ENCODE peak calls at places on chromosomes 1 and 21, in four cellular contexts. M is COR-L47, E is kidney glomerular epithelial cell, L is NCI-H2029. Q is an unnamed sample.
A peak's percentile ranks its signal among the peaks of the same experiment; 100 is the strongest.

GRCh38 chr1:246795906-246796694 is 71.9 kb downstream of the SCCPDH start:
- DNase-seq in M (no peak), L (peak; percentile 45), E (no peak), Q (no peak)

GRCh38 chr21:45532826-45533730 is 9.2 kb downstream of the SLC19A1 start:
- DNase-seq in L (no peak), M (no peak), E (no peak), Q (no peak)

GRCh38 chr1:19559641-19560040 is 74.3 kb upstream of the CAPZB start:
- DNase-seq in M (no peak), L (no peak), E (peak; percentile 30), Q (no peak)

GRCh38 chr1:22689505-22689904 is 21.1 kb upstream of the EPHB2 start:
- DNase-seq in L (peak; percentile 84), M (peak; percentile 87), E (peak; percentile 96), Q (peak; percentile 93)

GRCh38 chr1:150151291-150152181 is 1.8 kb downstream of the PLEKHO1 start:
- DNase-seq in E (no peak), M (no peak), L (no peak), Q (no peak)

GRCh38 chr1:225888898-225889690 is at the start of gene LEFTY1:
- DNase-seq in E (no peak), L (no peak), M (no peak), Q (no peak)

GRCh38 chr1:221071761-221072160 is 192.5 kb downstream of the HLX start:
- DNase-seq in L (no peak), M (no peak), E (no peak), Q (no peak)

GRCh38 chr1:84170171-84170570 is 26.1 kb downstream of the PRKACB start:
- DNase-seq in M (no peak), E (no peak), L (no peak), Q (no peak)

GRCh38 chr1:164640673-164641352 is 81.8 kb downstream of the PBX1 start:
- DNase-seq in E (no peak), L (no peak), M (no peak), Q (no peak)

GRCh38 chr1:189269011-189269410 is 1208.7 kb downstream of the BRINP3 start:
- DNase-seq in L (peak; percentile 0), E (no peak), M (peak; percentile 73), Q (peak; percentile 15)

GRCh38 chr1:109765896-109766615 is 2.3 kb upstream of the EPS8L3 start:
- DNase-seq in E (no peak), L (no peak), M (no peak), Q (no peak)

GRCh38 chr1:37817481-37817880 is 9.5 kb upstream of the YRDC start:
- DNase-seq in M (no peak), E (no peak), L (peak; percentile 67), Q (no peak)

GRCh38 chr1:58815680-58816071 is 31.8 kb upstream of the JUN start:
- DNase-seq in M (no peak), L (no peak), E (no peak), Q (peak; percentile 83)

GRCh38 chr1:172932981-172933380 is 117.8 kb downstream of the TNFSF18 start:
- DNase-seq in L (no peak), E (no peak), M (no peak), Q (peak; percentile 36)

GRCh38 chr1:117061986-117062415 is 1.9 kb downstream of the TTF2 start:
- DNase-seq in M (no peak), L (no peak), E (peak; percentile 54), Q (no peak)

GRCh38 chr21:32368386-32368785 is 24.4 kb downstream of the URB1 start:
- DNase-seq in L (no peak), M (no peak), E (no peak), Q (no peak)

GRCh38 chr1:163875927-163876320 is 554.2 kb downstream of the NUF2 start:
- DNase-seq in L (no peak), M (no peak), E (no peak), Q (no peak)

GRCh38 chr1:54965624-54966340 is 14.6 kb upstream of the TMEM61 start:
- DNase-seq in L (peak; percentile 70), M (peak; percentile 46), E (peak; percentile 30), Q (no peak)

GRCh38 chr1:117622726-117623125 is 16.9 kb downstream of the TENT5C start:
- DNase-seq in L (no peak), M (no peak), E (no peak), Q (no peak)

GRCh38 chr21:45152265-45152746 is 77.9 kb downstream of the ADARB1 start:
- DNase-seq in M (no peak), E (no peak), L (no peak), Q (no peak)

GRCh38 chr1:197905699-197906351 is 3.4 kb downstream of the C1orf53 start:
- DNase-seq in L (no peak), M (no peak), E (no peak), Q (no peak)

GRCh38 chr21:31366825-31367224 is 22.8 kb upstream of the TIAM1 start:
- DNase-seq in E (peak; percentile 70), L (peak; percentile 26), M (no peak), Q (peak; percentile 67)

GRCh38 chr21:45515241-45516061 is 26.8 kb downstream of the SLC19A1 start:
- DNase-seq in L (no peak), E (no peak), M (no peak), Q (no peak)

GRCh38 chr21:38037416-38037815 is 121.2 kb upstream of the KCNJ6 start:
- DNase-seq in M (no peak), L (no peak), E (peak; percentile 71), Q (no peak)

GRCh38 chr1:90614872-90615271 is 102.2 kb downstream of the BARHL2 start:
- DNase-seq in L (no peak), M (no peak), E (no peak), Q (no peak)

GRCh38 chr1:46580140-46580903 is 23.7 kb downstream of the MKNK1 start:
- DNase-seq in M (no peak), E (no peak), L (no peak), Q (no peak)

GRCh38 chr1:183246436-183246835 is 60.4 kb downstream of the LAMC2 start:
- DNase-seq in L (no peak), M (no peak), E (no peak), Q (no peak)

GRCh38 chr1:203643213-203644045 is 16.8 kb downstream of the ATP2B4 start:
- DNase-seq in E (peak; percentile 31), L (no peak), M (no peak), Q (no peak)

GRCh38 chr1:109767596-109768334 is 4.0 kb upstream of the EPS8L3 start:
- DNase-seq in M (no peak), L (no peak), E (no peak), Q (no peak)

GRCh38 chr1:85599076-85599491 is 18.5 kb downstream of the CCN1 start:
- DNase-seq in M (no peak), E (peak; percentile 35), L (no peak), Q (peak; percentile 93)

GRCh38 chr1:116449578-116449977 is 76.5 kb downstream of the ATP1A1 start:
- DNase-seq in M (no peak), L (no peak), E (no peak), Q (no peak)

GRCh38 chr21:44985441-44986401 is 45.9 kb downstream of the SLX9 start:
- DNase-seq in L (no peak), M (no peak), E (no peak), Q (no peak)

GRCh38 chr1:63807063-63807462 is 33.2 kb downstream of the ROR1 start:
- DNase-seq in L (no peak), E (no peak), M (no peak), Q (no peak)

GRCh38 chr1:43912607-43913006 is 21.0 kb upstream of the ARTN start:
- DNase-seq in L (no peak), M (no peak), E (no peak), Q (no peak)

GRCh38 chr1:172746091-172746949 is 87.4 kb downstream of the FASLG start:
- DNase-seq in E (peak; percentile 89), L (no peak), M (no peak), Q (peak; percentile 86)

GRCh38 chr21:31552826-31553225 is 106.7 kb upstream of the SOD1 start:
- DNase-seq in L (no peak), E (no peak), M (no peak), Q (no peak)

GRCh38 chr1:145751491-145752021 is 32.3 kb downstream of the CD160 start:
- DNase-seq in E (peak; percentile 32), M (no peak), L (no peak), Q (peak; percentile 22)

GRCh38 chr1:11450310-11450709 is 28.6 kb upstream of the DISP3 start:
- DNase-seq in E (no peak), L (no peak), M (no peak), Q (no peak)